ENCODE peak calls at places on chromosomes 6 and 20, in eight cellular contexts. Z is prostate gland; X is CD8-positive, alpha-beta T cell; V is tibial artery; W is astrocyte; K is choroid plexus epithelial cell; O is heart left ventricle; N is skeletal muscle cell. Q is an unnamed sample.

GRCh38 chr6:46719099-46719498 is 16.1 kb downstream of the PLA2G7 start:
- DNase-seq in O (no peak), Z (no peak), W (peak), N (peak), K (peak), X (no peak), V (no peak), Q (no peak)

GRCh38 chr20:59123011-59123676 is 40.5 kb upstream of the ZNF831 start:
- DNase-seq in K (no peak), W (no peak), V (no peak), Z (no peak), N (no peak), X (peak), O (no peak), Q (no peak)

GRCh38 chr6:52253494-52253893 is 9.2 kb upstream of the IL17F start:
- DNase-seq in X (no peak), W (no peak), O (no peak), V (no peak), N (no peak), Z (no peak), K (no peak), Q (no peak)

GRCh38 chr20:34337544-34337943 is 25.5 kb upstream of the ITCH start:
- DNase-seq in V (no peak), Z (no peak), K (peak), N (no peak), W (no peak), X (no peak), O (no peak), Q (no peak)

GRCh38 chr6:170088349-170088951 is 202.4 kb downstream of the DLL1 start:
- DNase-seq in Z (no peak), O (peak), V (peak), X (peak), W (no peak), K (no peak), N (no peak), Q (no peak)

GRCh38 chr20:22686097-22686496 is 101.7 kb upstream of the FOXA2 start:
- DNase-seq in X (no peak), V (no peak), Z (no peak), N (peak), W (peak), O (peak), K (peak), Q (no peak)

GRCh38 chr6:96990462-96990861 is 65.9 kb downstream of the KLHL32 start:
- DNase-seq in N (no peak), K (no peak), O (no peak), V (no peak), W (no peak), X (no peak), Z (no peak), Q (no peak)

GRCh38 chr20:16475225-16475624 is 98.0 kb downstream of the KIF16B start:
- DNase-seq in O (no peak), K (peak), W (peak), Z (peak), N (peak), X (no peak), V (no peak), Q (peak)

GRCh38 chr20:49400904-49401303 is 81.6 kb downstream of the KCNB1 start:
- DNase-seq in O (peak), Z (no peak), X (no peak), V (peak), N (peak), K (peak), W (no peak), Q (no peak)

GRCh38 chr6:15389079-15389758 is 143.3 kb downstream of the JARID2 start:
- DNase-seq in N (peak), V (no peak), Z (peak), K (no peak), O (no peak), X (no peak), W (no peak), Q (no peak)

GRCh38 chr6:163998496-163998895 is 584.0 kb downstream of the QKI start:
- DNase-seq in O (no peak), Z (no peak), V (no peak), N (no peak), X (no peak), K (no peak), W (peak), Q (no peak)

GRCh38 chr6:24197892-24198291 is 71.9 kb downstream of the NRSN1 start:
- DNase-seq in N (no peak), K (no peak), W (no peak), V (no peak), O (no peak), Z (no peak), X (no peak), Q (no peak)

GRCh38 chr20:60693513-60694133 is 558.4 kb upstream of the CDH4 start:
- DNase-seq in N (no peak), X (no peak), O (no peak), V (no peak), W (no peak), Z (no peak), K (no peak), Q (no peak)

GRCh38 chr20:12605751-12606150 is 403.0 kb upstream of the SPTLC3 start:
- DNase-seq in K (no peak), O (no peak), Z (no peak), X (no peak), N (no peak), W (no peak), V (no peak), Q (no peak)

GRCh38 chr20:63577317-63577894 is 3.4 kb upstream of the HELZ2 start:
- DNase-seq in N (no peak), X (peak), V (no peak), K (no peak), O (peak), W (no peak), Z (peak), Q (no peak)

GRCh38 chr6:17679726-17680125 is 27.0 kb downstream of the NUP153 start:
- DNase-seq in Z (no peak), O (no peak), K (no peak), V (no peak), X (no peak), W (no peak), N (no peak), Q (no peak)

GRCh38 chr6:44161997-44162338 is 3.3 kb downstream of the CAPN11 start:
- DNase-seq in N (no peak), Z (no peak), W (peak), O (no peak), K (peak), X (no peak), V (no peak), Q (no peak)

GRCh38 chr6:72283571-72283970 is 338.3 kb upstream of the KCNQ5 start:
- DNase-seq in V (no peak), Z (no peak), W (no peak), N (no peak), O (no peak), X (no peak), K (peak), Q (no peak)

GRCh38 chr6:157571269-157571668 is 190.3 kb downstream of the ZDHHC14 start:
- DNase-seq in N (no peak), V (no peak), W (no peak), K (no peak), O (no peak), X (no peak), Z (no peak), Q (no peak)

GRCh38 chr6:31978831-31979230 is 3.0 kb upstream of the C4A start:
- DNase-seq in X (no peak), K (no peak), V (no peak), W (no peak), Z (no peak), O (no peak), N (no peak), Q (no peak)

GRCh38 chr6:70520575-70520974 is 46.2 kb upstream of the SDHAF4 start:
- DNase-seq in N (no peak), V (no peak), K (peak), W (no peak), O (no peak), X (no peak), Z (no peak), Q (no peak)

GRCh38 chr6:132190815-132191175 is 210.5 kb downstream of the MOXD1 start:
- DNase-seq in X (no peak), Z (no peak), K (peak), O (no peak), V (no peak), N (peak), W (peak), Q (no peak)

GRCh38 chr6:52221302-52221701 is 23.0 kb downstream of the IL17F start:
- DNase-seq in N (no peak), X (no peak), O (no peak), V (no peak), K (no peak), Z (no peak), W (peak), Q (no peak)

GRCh38 chr6:91704531-91704930 is 1117.7 kb upstream of the MAP3K7 start:
- DNase-seq in K (peak), V (no peak), N (peak), Z (no peak), X (no peak), O (no peak), W (peak), Q (no peak)

GRCh38 chr6:106173480-106173879 is 87.3 kb downstream of the PRDM1 start:
- DNase-seq in V (no peak), K (no peak), Z (no peak), N (no peak), W (no peak), O (no peak), X (no peak), Q (no peak)

GRCh38 chr6:55713411-55713810 is 134.4 kb upstream of the HMGCLL1 start:
- DNase-seq in O (no peak), W (no peak), X (no peak), K (peak), Z (no peak), V (no peak), N (no peak), Q (no peak)

DNA sequence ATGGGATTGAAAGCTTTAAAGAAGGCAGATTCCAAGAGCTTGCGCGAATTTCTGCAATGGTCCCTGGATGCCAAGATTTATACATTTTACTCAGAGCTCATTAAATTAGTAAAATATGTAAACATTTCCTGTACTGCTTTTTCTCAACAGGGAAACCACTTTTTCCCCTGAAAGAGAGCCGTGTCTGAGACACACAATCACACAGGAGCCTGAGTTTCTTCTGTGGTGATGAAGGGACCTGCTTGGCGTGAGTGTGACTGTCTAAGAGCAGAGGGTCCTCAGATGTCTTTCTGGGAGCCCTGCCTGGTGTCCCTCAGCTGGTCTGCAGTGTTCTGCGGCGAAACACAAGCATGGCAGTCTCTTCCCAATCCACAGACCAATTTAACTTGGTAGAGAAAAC is 12.2 kb upstream of the TAGAP start:
- DNase-seq in N (no peak), X (no peak), K (no peak), O (no peak), W (no peak), Z (no peak), V (no peak), Q (no peak)
- H3K4me3 ChIP-seq in N (no peak), X (no peak), K (no peak), O (no peak), W (no peak), Z (no peak), V (no peak), Q (no peak)

DNA sequence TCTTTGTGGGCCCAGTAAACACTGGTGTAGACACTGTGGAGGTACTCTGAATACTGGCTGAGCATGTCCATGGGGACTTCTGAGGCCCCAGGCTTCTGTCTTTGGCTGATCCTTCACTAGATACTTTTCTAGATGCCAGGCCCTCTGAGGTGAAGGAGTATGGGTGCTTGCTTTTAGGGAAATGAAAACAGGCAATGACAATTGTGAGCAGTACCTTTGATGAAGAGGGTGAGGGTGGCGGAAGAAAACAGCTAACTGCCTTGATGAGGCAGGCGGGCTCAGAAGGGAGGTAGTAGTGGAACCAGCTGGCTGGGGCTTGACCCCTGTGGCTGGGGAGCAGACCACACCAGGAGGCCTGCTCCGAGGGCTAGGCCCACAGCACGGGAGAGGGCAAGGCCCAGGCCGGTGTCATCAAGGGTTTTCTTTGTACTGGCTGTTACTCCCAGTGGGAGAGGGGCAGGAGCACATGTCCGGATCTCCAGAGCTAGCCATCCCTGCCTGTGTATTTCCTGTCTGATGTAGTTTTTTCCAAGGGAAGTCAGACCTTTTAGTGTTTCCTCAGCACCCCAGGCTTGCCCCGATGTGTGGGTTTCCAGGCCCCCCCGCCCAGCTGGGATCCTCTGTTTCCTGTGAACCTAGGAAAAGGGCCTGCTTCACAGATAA is 3.9 kb downstream of the PLCG1 start:
- DNase-seq in V (peak), N (no peak), X (no peak), K (peak), W (peak), Z (no peak), O (peak), Q (no peak)
- H3K4me3 ChIP-seq in V (no peak), N (no peak), X (peak), K (no peak), W (no peak), Z (no peak), O (peak), Q (no peak)

DNA sequence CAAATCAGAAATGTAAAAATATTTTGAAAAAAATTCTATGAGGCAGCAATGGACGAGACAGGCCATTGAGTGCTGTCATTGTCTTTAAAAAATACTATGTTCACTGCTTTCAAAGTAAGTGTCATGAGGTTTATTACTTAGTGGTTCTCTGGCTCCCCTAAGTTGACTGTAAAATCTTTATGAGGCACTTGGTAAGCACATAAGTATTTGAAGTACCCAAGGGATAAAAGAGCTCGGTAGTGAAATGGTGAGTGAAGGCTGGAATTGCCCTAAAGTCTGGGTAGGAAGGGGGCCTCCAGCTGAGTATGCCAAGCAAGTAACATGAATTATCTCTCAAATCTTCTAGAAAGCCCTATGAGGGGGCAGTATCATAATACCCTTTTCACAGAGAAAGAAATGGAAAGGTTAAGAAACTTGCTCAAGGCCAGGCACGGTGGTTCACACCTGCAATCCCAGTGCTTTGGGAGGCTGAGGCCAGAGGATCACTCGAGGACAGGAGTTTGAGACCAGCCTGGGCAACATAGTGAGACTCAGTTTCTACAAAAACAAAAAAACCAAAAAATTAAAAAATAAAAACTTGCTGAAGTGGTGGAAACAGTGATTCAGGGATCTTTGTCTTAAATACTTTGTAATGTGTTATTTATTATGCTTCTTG is 5.5 kb upstream of the CTCFL start:
- DNase-seq in Z (no peak), O (no peak), W (no peak), K (no peak), N (no peak), V (no peak), X (no peak), Q (peak)
- H3K4me3 ChIP-seq in Z (no peak), O (no peak), W (no peak), K (no peak), N (no peak), V (no peak), X (no peak), Q (no peak)

GRCh38 chr20:329851-330232 is 4.5 kb downstream of the SOX12 start:
- DNase-seq in X (no peak), V (no peak), K (no peak), N (no peak), Z (no peak), O (no peak), W (no peak), Q (no peak)
- H3K4me3 ChIP-seq in X (no peak), V (no peak), K (no peak), N (no peak), Z (no peak), O (no peak), W (no peak), Q (no peak)

GRCh38 chr6:116858060-116858459 is 19.0 kb upstream of the RFX6 start:
- DNase-seq in K (no peak), X (no peak), W (no peak), V (no peak), Z (no peak), O (no peak), N (no peak), Q (no peak)

DNA sequence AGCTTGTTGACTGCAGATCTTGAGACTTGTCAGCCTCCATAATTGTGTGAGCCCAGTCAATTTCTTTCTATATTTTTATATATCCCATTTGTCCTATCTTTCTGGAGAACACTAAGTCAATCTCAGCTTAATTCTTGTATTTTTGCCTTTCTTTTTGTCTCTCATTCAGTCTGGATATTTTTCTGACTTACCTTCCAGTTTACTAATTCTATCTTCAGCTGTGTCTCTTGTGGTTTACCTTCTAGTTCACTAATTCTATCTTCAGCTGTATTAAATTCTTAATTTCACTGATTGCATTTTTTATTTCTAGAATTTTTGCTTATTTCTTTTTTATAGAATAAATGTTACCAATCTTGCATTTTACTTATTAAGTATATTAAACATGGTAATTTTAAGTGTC is 17.8 kb upstream of the RFX6 start:
- DNase-seq in W (no peak), X (no peak), K (no peak), N (no peak), Z (no peak), V (no peak), O (no peak), Q (no peak)
- H3K4me3 ChIP-seq in W (no peak), X (no peak), K (no peak), N (no peak), Z (no peak), V (no peak), O (no peak), Q (no peak)